ENCODE peak calls at places on chromosome 2, in five cellular contexts. One of them, this sample, is unnamed.

GRCh38 chr2:208033701-208034502 is 8.6 kb upstream of the PLEKHM3 start:
- DNase-seq in CD8-positive, alpha-beta memory T cell: no peak
- DNase-seq in pancreas: no peak
- DNase-seq in neural progenitor cell: peak; percentile 47
- DNase-seq in vagina: no peak
- DNase-seq in this sample: peak; percentile 15

GRCh38 chr2:46979611-46980010 is 64.0 kb upstream of the MCFD2 start:
- DNase-seq in CD8-positive, alpha-beta memory T cell: no peak
- DNase-seq in pancreas: no peak
- DNase-seq in neural progenitor cell: no peak
- DNase-seq in vagina: no peak
- DNase-seq in this sample: no peak

GRCh38 chr2:27347641-27348040 is 8.9 kb downstream of the GTF3C2 start:
- DNase-seq in CD8-positive, alpha-beta memory T cell: no peak
- DNase-seq in pancreas: no peak
- DNase-seq in neural progenitor cell: no peak
- DNase-seq in vagina: no peak
- DNase-seq in this sample: no peak

GRCh38 chr2:97740590-97741182 is 27.3 kb downstream of the ZAP70 start:
- DNase-seq in CD8-positive, alpha-beta memory T cell: no peak
- DNase-seq in pancreas: peak; percentile 72
- DNase-seq in neural progenitor cell: peak; percentile 71
- DNase-seq in vagina: no peak
- DNase-seq in this sample: peak; percentile 34

GRCh38 chr2:120712180-120712678 is 23.4 kb upstream of the GLI2 start:
- DNase-seq in CD8-positive, alpha-beta memory T cell: no peak
- DNase-seq in pancreas: no peak
- DNase-seq in neural progenitor cell: no peak
- DNase-seq in vagina: no peak
- DNase-seq in this sample: no peak

GRCh38 chr2:232889876-232890401 is 19.9 kb downstream of the SNORC start:
- DNase-seq in CD8-positive, alpha-beta memory T cell: no peak
- DNase-seq in pancreas: peak; percentile 33
- DNase-seq in neural progenitor cell: no peak
- DNase-seq in vagina: no peak
- DNase-seq in this sample: no peak

GRCh38 chr2:10097352-10098148 is 17.3 kb upstream of the CYS1 start:
- DNase-seq in CD8-positive, alpha-beta memory T cell: no peak
- DNase-seq in pancreas: peak; percentile 87
- DNase-seq in neural progenitor cell: peak; percentile 85
- DNase-seq in vagina: no peak
- DNase-seq in this sample: peak; percentile 47

GRCh38 chr2:233455491-233455890 is 101.2 kb downstream of the DGKD start:
- DNase-seq in CD8-positive, alpha-beta memory T cell: no peak
- DNase-seq in pancreas: no peak
- DNase-seq in neural progenitor cell: no peak
- DNase-seq in vagina: no peak
- DNase-seq in this sample: no peak

GRCh38 chr2:132429941-132430573 is 13.5 kb downstream of the GPR39 start:
- DNase-seq in CD8-positive, alpha-beta memory T cell: no peak
- DNase-seq in pancreas: no peak
- DNase-seq in neural progenitor cell: no peak
- DNase-seq in vagina: peak; percentile 61
- DNase-seq in this sample: no peak

GRCh38 chr2:192267484-192267883 is 72.8 kb upstream of the TMEFF2 start:
- DNase-seq in CD8-positive, alpha-beta memory T cell: no peak
- DNase-seq in pancreas: no peak
- DNase-seq in neural progenitor cell: no peak
- DNase-seq in vagina: no peak
- DNase-seq in this sample: no peak

GRCh38 chr2:48620604-48621003 is 2.9 kb downstream of the GTF2A1L start:
- DNase-seq in CD8-positive, alpha-beta memory T cell: no peak
- DNase-seq in pancreas: no peak
- DNase-seq in neural progenitor cell: no peak
- DNase-seq in vagina: no peak
- DNase-seq in this sample: no peak

GRCh38 chr2:118808429-118808809 is 39.0 kb downstream of the EN1 start:
- DNase-seq in CD8-positive, alpha-beta memory T cell: no peak
- DNase-seq in pancreas: no peak
- DNase-seq in neural progenitor cell: peak; percentile 45
- DNase-seq in vagina: no peak
- DNase-seq in this sample: no peak

GRCh38 chr2:138752231-138752956 is 27.8 kb downstream of the NXPH2 start:
- DNase-seq in CD8-positive, alpha-beta memory T cell: no peak
- DNase-seq in pancreas: no peak
- DNase-seq in neural progenitor cell: no peak
- DNase-seq in vagina: no peak
- DNase-seq in this sample: no peak

GRCh38 chr2:101998556-101999121 is 6.9 kb downstream of the IL1R2 start:
- DNase-seq in CD8-positive, alpha-beta memory T cell: no peak
- DNase-seq in pancreas: no peak
- DNase-seq in neural progenitor cell: no peak
- DNase-seq in vagina: no peak
- DNase-seq in this sample: no peak

GRCh38 chr2:137980459-137980858 is 16.2 kb downstream of the HNMT start:
- DNase-seq in CD8-positive, alpha-beta memory T cell: no peak
- DNase-seq in pancreas: no peak
- DNase-seq in neural progenitor cell: no peak
- DNase-seq in vagina: no peak
- DNase-seq in this sample: no peak

GRCh38 chr2:86800856-86801567 is 10.3 kb upstream of the CD8A start:
- DNase-seq in CD8-positive, alpha-beta memory T cell: no peak
- DNase-seq in pancreas: no peak
- DNase-seq in neural progenitor cell: no peak
- DNase-seq in vagina: no peak
- DNase-seq in this sample: no peak

GRCh38 chr2:19900536-19901200 is 1.1 kb downstream of the TTC32 start:
- DNase-seq in CD8-positive, alpha-beta memory T cell: peak; percentile 12
- DNase-seq in pancreas: no peak
- DNase-seq in neural progenitor cell: peak; percentile 13
- DNase-seq in vagina: no peak
- DNase-seq in this sample: peak; percentile 18

DNA sequence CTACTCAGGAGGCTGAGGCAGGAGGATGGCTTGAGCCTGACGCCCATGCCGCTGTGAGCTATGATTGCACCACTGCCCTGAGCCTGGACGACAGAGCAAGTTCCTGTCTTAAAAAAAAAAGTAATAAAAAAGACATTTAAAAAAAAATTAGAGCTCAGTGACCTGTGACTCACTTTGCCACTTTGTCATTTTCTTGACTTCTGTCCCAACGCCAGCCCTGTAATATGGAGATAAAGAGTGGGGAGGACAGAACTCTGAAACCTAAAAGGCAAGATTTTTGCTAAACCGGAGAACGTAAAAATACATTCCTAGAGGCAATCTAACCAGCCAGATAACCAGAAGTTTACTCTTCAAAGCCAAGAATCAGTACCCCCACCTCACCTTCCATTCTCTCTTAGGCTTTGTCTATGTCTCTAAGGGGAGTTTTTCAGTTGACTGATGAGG is 49.0 kb downstream of the PRKRA start:
- DNase-seq in CD8-positive, alpha-beta memory T cell: no peak
- DNase-seq in pancreas: no peak
- DNase-seq in neural progenitor cell: no peak
- DNase-seq in vagina: no peak
- DNase-seq in this sample: no peak
- H3K27ac ChIP-seq in CD8-positive, alpha-beta memory T cell: no peak overlapping the region
- H3K27ac ChIP-seq in pancreas: no peak overlapping the region
- H3K27ac ChIP-seq in neural progenitor cell: no peak overlapping the region
- H3K27ac ChIP-seq in vagina: no peak overlapping the region
- H3K27ac ChIP-seq in this sample: no peak overlapping the region

DNA sequence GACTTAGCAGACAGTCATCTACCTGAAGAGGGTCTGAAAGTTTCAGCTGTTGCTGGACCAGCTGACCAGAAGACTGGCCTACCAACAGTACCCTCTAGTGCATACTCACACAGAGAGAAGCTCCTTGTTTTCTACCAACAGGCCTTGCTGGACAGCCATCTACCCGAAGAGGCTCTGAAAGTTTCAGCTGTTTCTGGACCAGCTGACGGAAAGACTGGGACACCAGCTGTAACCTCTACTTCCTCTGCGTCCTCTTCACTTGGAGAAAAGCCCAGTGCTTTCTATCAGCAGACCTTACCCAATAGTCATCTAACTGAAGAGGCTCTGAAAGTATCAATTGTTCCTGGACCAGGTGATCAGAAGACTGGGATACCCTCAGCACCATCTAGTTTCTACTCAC is 63.2 kb downstream of the ALMS1 start:
- DNase-seq in CD8-positive, alpha-beta memory T cell: no peak
- DNase-seq in pancreas: no peak
- DNase-seq in neural progenitor cell: no peak
- DNase-seq in vagina: no peak
- DNase-seq in this sample: no peak
- H3K27ac ChIP-seq in CD8-positive, alpha-beta memory T cell: no peak overlapping the region
- H3K27ac ChIP-seq in pancreas: no peak overlapping the region
- H3K27ac ChIP-seq in neural progenitor cell: no peak overlapping the region
- H3K27ac ChIP-seq in vagina: no peak overlapping the region
- H3K27ac ChIP-seq in this sample: no peak overlapping the region

DNA sequence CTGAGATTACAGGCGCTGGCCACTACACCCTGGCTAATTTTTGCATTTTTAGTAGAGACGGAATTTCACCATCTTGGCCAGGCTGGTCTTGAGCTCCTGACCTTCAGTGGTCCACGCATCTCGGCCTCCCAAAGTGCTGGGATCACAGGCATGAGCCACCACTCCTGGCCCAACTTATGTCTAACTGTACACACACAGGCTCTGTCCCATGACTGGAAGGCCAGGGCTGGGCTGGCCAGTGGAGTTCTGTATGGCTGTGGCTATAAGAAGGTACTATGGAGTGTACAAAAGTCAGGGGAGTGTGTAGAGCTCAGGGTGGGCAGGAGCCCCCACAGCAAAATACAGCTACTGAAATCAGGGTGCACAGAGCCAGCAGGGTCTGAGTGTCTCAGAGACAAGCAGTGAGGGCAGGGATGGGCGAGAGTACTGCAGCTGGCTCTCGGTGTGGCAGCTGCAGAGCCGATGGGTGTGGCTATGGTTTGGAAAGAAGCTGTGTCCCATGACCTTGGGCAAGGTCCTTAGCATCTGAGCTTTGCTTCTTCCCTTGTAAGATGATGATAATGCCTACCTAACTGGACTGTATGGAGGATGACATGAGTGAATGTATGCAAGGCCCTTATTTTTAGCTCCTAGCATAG is 10.4 kb upstream of the MSGN1 start:
- DNase-seq in CD8-positive, alpha-beta memory T cell: no peak
- DNase-seq in pancreas: no peak
- DNase-seq in neural progenitor cell: no peak
- DNase-seq in vagina: no peak
- DNase-seq in this sample: no peak
- H3K27ac ChIP-seq in CD8-positive, alpha-beta memory T cell: no peak overlapping the region
- H3K27ac ChIP-seq in pancreas: no peak overlapping the region
- H3K27ac ChIP-seq in neural progenitor cell: no peak overlapping the region
- H3K27ac ChIP-seq in vagina: no peak overlapping the region
- H3K27ac ChIP-seq in this sample: no peak overlapping the region

GRCh38 chr2:217926801-217927200 is 76.0 kb downstream of the TNS1 start:
- DNase-seq in CD8-positive, alpha-beta memory T cell: no peak
- DNase-seq in pancreas: no peak
- DNase-seq in neural progenitor cell: no peak
- DNase-seq in vagina: no peak
- DNase-seq in this sample: no peak

GRCh38 chr2:217929757-217930707 is 72.8 kb downstream of the TNS1 start:
- DNase-seq in CD8-positive, alpha-beta memory T cell: no peak
- DNase-seq in pancreas: no peak
- DNase-seq in neural progenitor cell: no peak
- DNase-seq in vagina: no peak
- DNase-seq in this sample: no peak

GRCh38 chr2:217929294-217929671 is 73.5 kb downstream of the TNS1 start:
- DNase-seq in CD8-positive, alpha-beta memory T cell: no peak
- DNase-seq in pancreas: no peak
- DNase-seq in neural progenitor cell: no peak
- DNase-seq in vagina: no peak
- DNase-seq in this sample: no peak

GRCh38 chr2:217927601-217928323 is 75.0 kb downstream of the TNS1 start:
- DNase-seq in CD8-positive, alpha-beta memory T cell: no peak
- DNase-seq in pancreas: no peak
- DNase-seq in neural progenitor cell: no peak
- DNase-seq in vagina: no peak
- DNase-seq in this sample: no peak

GRCh38 chr2:217928324-217929293 is 74.2 kb downstream of the TNS1 start:
- DNase-seq in CD8-positive, alpha-beta memory T cell: no peak
- DNase-seq in pancreas: no peak
- DNase-seq in neural progenitor cell: no peak
- DNase-seq in vagina: no peak
- DNase-seq in this sample: no peak
- H3K27ac ChIP-seq in CD8-positive, alpha-beta memory T cell: no peak overlapping the region
- H3K27ac ChIP-seq in pancreas: peak overlapping the region; percentile 55
- H3K27ac ChIP-seq in neural progenitor cell: no peak overlapping the region
- H3K27ac ChIP-seq in vagina: peak overlapping the region; percentile 87
- H3K27ac ChIP-seq in this sample: no peak overlapping the region

GRCh38 chr2:219733106-219733505 is 105.7 kb downstream of the SLC4A3 start:
- DNase-seq in CD8-positive, alpha-beta memory T cell: no peak
- DNase-seq in pancreas: no peak
- DNase-seq in neural progenitor cell: no peak
- DNase-seq in vagina: no peak
- DNase-seq in this sample: no peak

GRCh38 chr2:219737270-219737691 is 109.9 kb downstream of the SLC4A3 start:
- DNase-seq in CD8-positive, alpha-beta memory T cell: no peak
- DNase-seq in pancreas: no peak
- DNase-seq in neural progenitor cell: peak; percentile 48
- DNase-seq in vagina: peak; percentile 74
- DNase-seq in this sample: no peak

GRCh38 chr2:219736196-219736595 is 108.8 kb downstream of the SLC4A3 start:
- DNase-seq in CD8-positive, alpha-beta memory T cell: no peak
- DNase-seq in pancreas: no peak
- DNase-seq in neural progenitor cell: peak; percentile 81
- DNase-seq in vagina: no peak
- DNase-seq in this sample: no peak

GRCh38 chr2:219731173-219731572 is 103.7 kb downstream of the SLC4A3 start:
- DNase-seq in CD8-positive, alpha-beta memory T cell: no peak
- DNase-seq in pancreas: no peak
- DNase-seq in neural progenitor cell: no peak
- DNase-seq in vagina: peak; percentile 85
- DNase-seq in this sample: no peak

DNA sequence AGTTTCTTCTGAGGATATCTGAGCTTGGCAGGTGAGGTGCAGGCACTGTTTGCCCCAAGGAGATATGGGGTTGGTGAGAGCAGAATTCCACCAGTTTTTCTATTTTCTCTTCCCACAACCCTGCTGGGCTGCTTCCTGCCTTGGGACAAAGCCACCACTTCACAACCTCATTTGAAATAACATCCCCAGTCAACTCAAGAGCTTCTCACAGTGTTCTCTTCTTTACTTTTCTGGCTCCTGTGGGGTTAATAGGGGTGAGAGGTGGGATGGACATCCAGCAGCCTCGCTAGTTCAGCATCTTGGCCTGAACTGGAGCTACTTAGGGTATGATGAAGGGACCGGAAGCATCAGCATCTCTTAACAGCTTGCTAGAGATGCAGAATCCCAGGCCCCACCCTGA is 106.3 kb downstream of the SLC4A3 start:
- DNase-seq in CD8-positive, alpha-beta memory T cell: no peak
- DNase-seq in pancreas: no peak
- DNase-seq in neural progenitor cell: no peak
- DNase-seq in vagina: no peak
- DNase-seq in this sample: no peak
- H3K27ac ChIP-seq in CD8-positive, alpha-beta memory T cell: no peak overlapping the region
- H3K27ac ChIP-seq in pancreas: no peak overlapping the region
- H3K27ac ChIP-seq in neural progenitor cell: no peak overlapping the region
- H3K27ac ChIP-seq in vagina: no peak overlapping the region
- H3K27ac ChIP-seq in this sample: no peak overlapping the region

This sample was measured in CD4-positive, alpha-beta T cell.